ENCODE peak calls at places on chromosomes 6 and 20, in six cellular contexts. One of them, this sample, is unnamed.

GRCh38 chr20:11379257-11380011 is 538.3 kb upstream of the BTBD3 start:
- DNase-seq in cardiac muscle cell: peak; percentile 65
- DNase-seq in endothelial cell: no peak
- DNase-seq in psoas muscle: peak; percentile 45
- DNase-seq in uterus: no peak
- DNase-seq in kidney epithelial cell: no peak
- DNase-seq in this sample: no peak

GRCh38 chr6:72218125-72218524 is 331.8 kb downstream of the RIMS1 start:
- DNase-seq in cardiac muscle cell: peak; percentile 43
- DNase-seq in endothelial cell: peak; percentile 65
- DNase-seq in psoas muscle: no peak
- DNase-seq in uterus: no peak
- DNase-seq in kidney epithelial cell: peak; percentile 4
- DNase-seq in this sample: peak; percentile 1

GRCh38 chr6:135162678-135163439 is 18.2 kb upstream of the MYB start:
- DNase-seq in cardiac muscle cell: peak; percentile 54
- DNase-seq in endothelial cell: peak; percentile 68
- DNase-seq in psoas muscle: no peak
- DNase-seq in uterus: no peak
- DNase-seq in kidney epithelial cell: no peak
- DNase-seq in this sample: peak; percentile 22

GRCh38 chr6:136753624-136754023 is 38.7 kb downstream of the MAP3K5 start:
- DNase-seq in cardiac muscle cell: no peak
- DNase-seq in endothelial cell: no peak
- DNase-seq in psoas muscle: no peak
- DNase-seq in uterus: no peak
- DNase-seq in kidney epithelial cell: no peak
- DNase-seq in this sample: no peak

GRCh38 chr20:8492182-8492581 is 360.1 kb downstream of the PLCB1 start:
- DNase-seq in cardiac muscle cell: peak; percentile 11
- DNase-seq in endothelial cell: no peak
- DNase-seq in psoas muscle: no peak
- DNase-seq in uterus: no peak
- DNase-seq in kidney epithelial cell: no peak
- DNase-seq in this sample: peak; percentile 17

GRCh38 chr20:8735674-8736073 is 333.2 kb upstream of the PLCB4 start:
- DNase-seq in cardiac muscle cell: no peak
- DNase-seq in endothelial cell: no peak
- DNase-seq in psoas muscle: no peak
- DNase-seq in uterus: no peak
- DNase-seq in kidney epithelial cell: no peak
- DNase-seq in this sample: no peak

GRCh38 chr6:120186080-120186479 is 836.5 kb upstream of the MAN1A1 start:
- DNase-seq in cardiac muscle cell: no peak
- DNase-seq in endothelial cell: no peak
- DNase-seq in psoas muscle: no peak
- DNase-seq in uterus: no peak
- DNase-seq in kidney epithelial cell: no peak
- DNase-seq in this sample: no peak

GRCh38 chr6:72787521-72788031 is 165.7 kb downstream of the KCNQ5 start:
- DNase-seq in cardiac muscle cell: peak; percentile 87
- DNase-seq in endothelial cell: no peak
- DNase-seq in psoas muscle: peak; percentile 55
- DNase-seq in uterus: no peak
- DNase-seq in kidney epithelial cell: peak; percentile 52
- DNase-seq in this sample: peak; percentile 92

GRCh38 chr6:53648571-53648970 is 17.0 kb downstream of the KLHL31 start:
- DNase-seq in cardiac muscle cell: no peak
- DNase-seq in endothelial cell: no peak
- DNase-seq in psoas muscle: no peak
- DNase-seq in uterus: no peak
- DNase-seq in kidney epithelial cell: no peak
- DNase-seq in this sample: peak; percentile 61

GRCh38 chr6:160088069-160088773 is 33.4 kb upstream of the SLC22A1 start:
- DNase-seq in cardiac muscle cell: peak; percentile 85
- DNase-seq in endothelial cell: peak; percentile 55
- DNase-seq in psoas muscle: peak; percentile 81
- DNase-seq in uterus: peak; percentile 81
- DNase-seq in kidney epithelial cell: peak; percentile 18
- DNase-seq in this sample: peak; percentile 91

GRCh38 chr6:48325701-48326100 is 214.7 kb upstream of the PTCHD4 start:
- DNase-seq in cardiac muscle cell: peak; percentile 15
- DNase-seq in endothelial cell: no peak
- DNase-seq in psoas muscle: no peak
- DNase-seq in uterus: no peak
- DNase-seq in kidney epithelial cell: no peak
- DNase-seq in this sample: peak; percentile 22

GRCh38 chr6:56759521-56759920 is 116.8 kb upstream of the DST start:
- DNase-seq in cardiac muscle cell: no peak
- DNase-seq in endothelial cell: no peak
- DNase-seq in psoas muscle: no peak
- DNase-seq in uterus: no peak
- DNase-seq in kidney epithelial cell: no peak
- DNase-seq in this sample: no peak

GRCh38 chr6:137830562-137830961 is 36.5 kb upstream of the TNFAIP3 start:
- DNase-seq in cardiac muscle cell: no peak
- DNase-seq in endothelial cell: no peak
- DNase-seq in psoas muscle: no peak
- DNase-seq in uterus: no peak
- DNase-seq in kidney epithelial cell: no peak
- DNase-seq in this sample: peak; percentile 74

GRCh38 chr6:136180729-136181128 is 69.4 kb downstream of the MTFR2 start:
- DNase-seq in cardiac muscle cell: no peak
- DNase-seq in endothelial cell: no peak
- DNase-seq in psoas muscle: no peak
- DNase-seq in uterus: no peak
- DNase-seq in kidney epithelial cell: no peak
- DNase-seq in this sample: peak; percentile 25

GRCh38 chr6:114119056-114119455 is 148.1 kb upstream of the HDAC2 start:
- DNase-seq in cardiac muscle cell: no peak
- DNase-seq in endothelial cell: no peak
- DNase-seq in psoas muscle: no peak
- DNase-seq in uterus: no peak
- DNase-seq in kidney epithelial cell: no peak
- DNase-seq in this sample: no peak

GRCh38 chr6:111563581-111563980 is 42.1 kb downstream of the TRAF3IP2 start:
- DNase-seq in cardiac muscle cell: no peak
- DNase-seq in endothelial cell: no peak
- DNase-seq in psoas muscle: no peak
- DNase-seq in uterus: no peak
- DNase-seq in kidney epithelial cell: no peak
- DNase-seq in this sample: no peak

GRCh38 chr6:111564482-111564945 is 41.2 kb downstream of the TRAF3IP2 start:
- DNase-seq in cardiac muscle cell: peak; percentile 29
- DNase-seq in endothelial cell: no peak
- DNase-seq in psoas muscle: peak; percentile 86
- DNase-seq in uterus: peak; percentile 71
- DNase-seq in kidney epithelial cell: no peak
- DNase-seq in this sample: peak; percentile 43

GRCh38 chr6:111566222-111566717 is 39.4 kb downstream of the TRAF3IP2 start:
- DNase-seq in cardiac muscle cell: no peak
- DNase-seq in endothelial cell: no peak
- DNase-seq in psoas muscle: no peak
- DNase-seq in uterus: no peak
- DNase-seq in kidney epithelial cell: no peak
- DNase-seq in this sample: no peak

GRCh38 chr6:111566873-111567517 is 38.7 kb downstream of the TRAF3IP2 start:
- DNase-seq in cardiac muscle cell: peak; percentile 42
- DNase-seq in endothelial cell: peak; percentile 61
- DNase-seq in psoas muscle: no peak
- DNase-seq in uterus: no peak
- DNase-seq in kidney epithelial cell: no peak
- DNase-seq in this sample: no peak

GRCh38 chr6:111565316-111566221 is 40.1 kb downstream of the TRAF3IP2 start:
- DNase-seq in cardiac muscle cell: no peak
- DNase-seq in endothelial cell: no peak
- DNase-seq in psoas muscle: no peak
- DNase-seq in uterus: no peak
- DNase-seq in kidney epithelial cell: no peak
- DNase-seq in this sample: no peak
- TF ChIP-seq CTCF in cardiac muscle cell: no peak
- TF ChIP-seq CTCF in endothelial cell: peak; percentile 14
- TF ChIP-seq CTCF in psoas muscle: no peak
- TF ChIP-seq CTCF in uterus: peak; percentile 18
- TF ChIP-seq CTCF in kidney epithelial cell: peak; percentile 25
- TF ChIP-seq CTCF in this sample: no peak

GRCh38 chr6:87155272-87155919 is at the start of gene ZNF292:
- DNase-seq in cardiac muscle cell: peak; percentile 99
- DNase-seq in endothelial cell: peak; percentile 91
- DNase-seq in psoas muscle: peak; percentile 98
- DNase-seq in uterus: peak; percentile 94
- DNase-seq in kidney epithelial cell: peak; percentile 82
- DNase-seq in this sample: peak; percentile 96
- TF ChIP-seq CTCF in cardiac muscle cell: no peak
- TF ChIP-seq CTCF in endothelial cell: no peak
- TF ChIP-seq CTCF in psoas muscle: no peak
- TF ChIP-seq CTCF in uterus: no peak
- TF ChIP-seq CTCF in kidney epithelial cell: no peak
- TF ChIP-seq CTCF in this sample: peak; percentile 0

DNA sequence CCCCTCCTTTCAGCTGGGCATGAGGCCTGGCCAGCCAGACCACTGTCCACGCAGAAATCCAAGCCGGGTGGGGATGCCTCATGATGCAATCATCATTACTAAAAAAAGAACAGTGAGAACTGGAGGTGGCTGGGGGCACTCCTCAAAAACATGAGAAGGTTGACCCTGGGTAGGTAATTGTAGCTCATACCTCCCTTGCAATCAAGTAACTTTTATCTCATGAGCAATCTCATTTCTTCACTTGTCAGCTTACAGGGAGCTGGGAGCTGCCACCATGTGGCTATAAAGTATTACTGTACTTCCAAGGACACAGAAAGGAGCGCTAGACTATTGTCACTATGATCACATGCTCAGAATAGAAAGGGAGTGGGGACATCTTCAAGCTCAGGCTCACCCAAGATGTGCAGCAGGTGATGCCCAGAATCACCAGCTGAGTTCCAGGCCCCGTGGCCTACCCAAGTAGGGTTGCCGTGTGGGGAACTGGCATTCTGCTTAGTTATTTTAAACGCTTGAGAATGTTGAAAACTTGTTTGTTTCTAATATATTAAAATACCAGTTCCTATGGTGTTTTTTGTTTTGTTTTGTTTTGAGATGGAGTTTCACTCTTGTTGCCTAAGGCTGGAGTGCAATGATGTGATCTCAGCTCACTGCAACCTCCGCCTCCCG is 3.0 kb upstream of the CDH26 start:
- DNase-seq in cardiac muscle cell: no peak
- DNase-seq in endothelial cell: no peak
- DNase-seq in psoas muscle: peak; percentile 57
- DNase-seq in uterus: no peak
- DNase-seq in kidney epithelial cell: no peak
- DNase-seq in this sample: no peak
- TF ChIP-seq CTCF in cardiac muscle cell: no peak
- TF ChIP-seq CTCF in endothelial cell: peak; percentile 16
- TF ChIP-seq CTCF in psoas muscle: peak; percentile 54
- TF ChIP-seq CTCF in uterus: no peak
- TF ChIP-seq CTCF in kidney epithelial cell: peak; percentile 28
- TF ChIP-seq CTCF in this sample: no peak

DNA sequence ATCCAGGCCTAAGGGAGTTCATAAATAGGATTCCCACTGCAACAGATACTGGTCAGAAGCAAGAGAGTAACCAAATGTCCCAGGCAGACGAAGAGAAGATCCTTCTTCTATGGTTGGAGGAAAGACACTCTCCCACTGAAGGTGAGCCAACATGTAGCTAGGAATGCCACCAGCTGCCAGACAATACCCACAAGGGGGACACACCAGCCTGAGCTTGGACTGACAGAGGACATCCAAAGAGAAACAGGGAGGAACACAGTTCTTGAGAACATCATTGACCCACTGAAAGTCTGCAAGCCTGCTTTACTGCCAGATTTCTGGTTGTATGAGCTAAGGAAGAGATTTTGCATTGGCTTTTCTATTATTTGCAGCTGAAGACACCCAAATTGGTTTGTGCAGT is 80.1 kb downstream of the PXDC1 start:
- DNase-seq in cardiac muscle cell: no peak
- DNase-seq in endothelial cell: no peak
- DNase-seq in psoas muscle: no peak
- DNase-seq in uterus: no peak
- DNase-seq in kidney epithelial cell: no peak
- DNase-seq in this sample: no peak
- TF ChIP-seq CTCF in cardiac muscle cell: no peak
- TF ChIP-seq CTCF in endothelial cell: no peak
- TF ChIP-seq CTCF in psoas muscle: no peak
- TF ChIP-seq CTCF in uterus: no peak
- TF ChIP-seq CTCF in kidney epithelial cell: no peak
- TF ChIP-seq CTCF in this sample: no peak

GRCh38 chr6:30483677-30484279 is 5.5 kb upstream of the HLA-E start:
- DNase-seq in cardiac muscle cell: peak; percentile 84
- DNase-seq in endothelial cell: peak; percentile 65
- DNase-seq in psoas muscle: no peak
- DNase-seq in uterus: no peak
- DNase-seq in kidney epithelial cell: no peak
- DNase-seq in this sample: peak; percentile 85

GRCh38 chr6:30480536-30481156 is 8.7 kb upstream of the HLA-E start:
- DNase-seq in cardiac muscle cell: peak; percentile 30
- DNase-seq in endothelial cell: no peak
- DNase-seq in psoas muscle: no peak
- DNase-seq in uterus: no peak
- DNase-seq in kidney epithelial cell: no peak
- DNase-seq in this sample: no peak

GRCh38 chr6:30485236-30485635 is 4.1 kb upstream of the HLA-E start:
- DNase-seq in cardiac muscle cell: no peak
- DNase-seq in endothelial cell: no peak
- DNase-seq in psoas muscle: no peak
- DNase-seq in uterus: no peak
- DNase-seq in kidney epithelial cell: no peak
- DNase-seq in this sample: no peak

GRCh38 chr6:30481213-30481964 is 7.9 kb upstream of the HLA-E start:
- DNase-seq in cardiac muscle cell: no peak
- DNase-seq in endothelial cell: no peak
- DNase-seq in psoas muscle: no peak
- DNase-seq in uterus: no peak
- DNase-seq in kidney epithelial cell: no peak
- DNase-seq in this sample: no peak
- TF ChIP-seq CTCF in cardiac muscle cell: no peak
- TF ChIP-seq CTCF in endothelial cell: no peak
- TF ChIP-seq CTCF in psoas muscle: no peak
- TF ChIP-seq CTCF in uterus: no peak
- TF ChIP-seq CTCF in kidney epithelial cell: no peak
- TF ChIP-seq CTCF in this sample: no peak